ENCODE peak calls at places on chromosome 5, in eight cellular contexts. One of them, this sample, is unnamed.

GRCh38 chr5:136598901-136599300 is 233.6 kb upstream of the TRPC7 start:
- DNase-seq in OCI-LY7: no peak
- DNase-seq in NCI-H2081: no peak
- DNase-seq in stimulated activated CD4-positive, alpha-beta T cell treated with anti-CD3 and anti-CD28 coated beads, Interleukin-12 subunit alpha, Interleukin-12 subunit beta, amount 100 ng/mL, for 4 hours: no peak
- DNase-seq in NCI-H460: no peak
- DNase-seq in activated effector memory CD4-positive, alpha-beta T cell treated with anti-CD3 and anti-CD28 coated beads, Interleukin-2, amount 50 U/mL, for 16 hours: no peak
- DNase-seq in T-helper 1 cell: no peak
- DNase-seq in NCI-H1105 treated with DMSO at 0.1 percent for 48 hours: no peak
- DNase-seq in this sample: no peak

GRCh38 chr5:66958984-66959641 is 237.5 kb downstream of the CD180 start:
- DNase-seq in OCI-LY7: no peak
- DNase-seq in NCI-H2081: no peak
- DNase-seq in stimulated activated CD4-positive, alpha-beta T cell treated with anti-CD3 and anti-CD28 coated beads, Interleukin-12 subunit alpha, Interleukin-12 subunit beta, amount 100 ng/mL, for 4 hours: no peak
- DNase-seq in NCI-H460: peak; percentile 16
- DNase-seq in activated effector memory CD4-positive, alpha-beta T cell treated with anti-CD3 and anti-CD28 coated beads, Interleukin-2, amount 50 U/mL, for 16 hours: no peak
- DNase-seq in T-helper 1 cell: no peak
- DNase-seq in NCI-H1105 treated with DMSO at 0.1 percent for 48 hours: no peak
- DNase-seq in this sample: peak; percentile 39

GRCh38 chr5:65999061-65999723 is 72.8 kb downstream of the ERBIN start:
- DNase-seq in OCI-LY7: no peak
- DNase-seq in NCI-H2081: no peak
- DNase-seq in stimulated activated CD4-positive, alpha-beta T cell treated with anti-CD3 and anti-CD28 coated beads, Interleukin-12 subunit alpha, Interleukin-12 subunit beta, amount 100 ng/mL, for 4 hours: no peak
- DNase-seq in NCI-H460: no peak
- DNase-seq in activated effector memory CD4-positive, alpha-beta T cell treated with anti-CD3 and anti-CD28 coated beads, Interleukin-2, amount 50 U/mL, for 16 hours: no peak
- DNase-seq in T-helper 1 cell: no peak
- DNase-seq in NCI-H1105 treated with DMSO at 0.1 percent for 48 hours: no peak
- DNase-seq in this sample: no peak

GRCh38 chr5:162939962-162940361 is 497.4 kb upstream of the CCNG1 start:
- DNase-seq in OCI-LY7: no peak
- DNase-seq in NCI-H2081: no peak
- DNase-seq in stimulated activated CD4-positive, alpha-beta T cell treated with anti-CD3 and anti-CD28 coated beads, Interleukin-12 subunit alpha, Interleukin-12 subunit beta, amount 100 ng/mL, for 4 hours: no peak
- DNase-seq in NCI-H460: no peak
- DNase-seq in activated effector memory CD4-positive, alpha-beta T cell treated with anti-CD3 and anti-CD28 coated beads, Interleukin-2, amount 50 U/mL, for 16 hours: no peak
- DNase-seq in T-helper 1 cell: no peak
- DNase-seq in NCI-H1105 treated with DMSO at 0.1 percent for 48 hours: no peak
- DNase-seq in this sample: no peak

GRCh38 chr5:115461506-115462290 is 82.9 kb downstream of the FEM1C start:
- DNase-seq in OCI-LY7: no peak
- DNase-seq in NCI-H2081: no peak
- DNase-seq in stimulated activated CD4-positive, alpha-beta T cell treated with anti-CD3 and anti-CD28 coated beads, Interleukin-12 subunit alpha, Interleukin-12 subunit beta, amount 100 ng/mL, for 4 hours: no peak
- DNase-seq in NCI-H460: peak; percentile 19
- DNase-seq in activated effector memory CD4-positive, alpha-beta T cell treated with anti-CD3 and anti-CD28 coated beads, Interleukin-2, amount 50 U/mL, for 16 hours: no peak
- DNase-seq in T-helper 1 cell: no peak
- DNase-seq in NCI-H1105 treated with DMSO at 0.1 percent for 48 hours: no peak
- DNase-seq in this sample: no peak

GRCh38 chr5:156835905-156836304 is 14.2 kb upstream of the PPP1R2B start:
- DNase-seq in OCI-LY7: peak; percentile 81
- DNase-seq in NCI-H2081: no peak
- DNase-seq in stimulated activated CD4-positive, alpha-beta T cell treated with anti-CD3 and anti-CD28 coated beads, Interleukin-12 subunit alpha, Interleukin-12 subunit beta, amount 100 ng/mL, for 4 hours: no peak
- DNase-seq in NCI-H460: no peak
- DNase-seq in activated effector memory CD4-positive, alpha-beta T cell treated with anti-CD3 and anti-CD28 coated beads, Interleukin-2, amount 50 U/mL, for 16 hours: no peak
- DNase-seq in T-helper 1 cell: no peak
- DNase-seq in NCI-H1105 treated with DMSO at 0.1 percent for 48 hours: no peak
- DNase-seq in this sample: no peak

GRCh38 chr5:133930061-133930823 is 38.2 kb downstream of the C5orf15 start:
- DNase-seq in OCI-LY7: no peak
- DNase-seq in NCI-H2081: no peak
- DNase-seq in stimulated activated CD4-positive, alpha-beta T cell treated with anti-CD3 and anti-CD28 coated beads, Interleukin-12 subunit alpha, Interleukin-12 subunit beta, amount 100 ng/mL, for 4 hours: peak; percentile 65
- DNase-seq in NCI-H460: no peak
- DNase-seq in activated effector memory CD4-positive, alpha-beta T cell treated with anti-CD3 and anti-CD28 coated beads, Interleukin-2, amount 50 U/mL, for 16 hours: peak; percentile 86
- DNase-seq in T-helper 1 cell: peak; percentile 36
- DNase-seq in NCI-H1105 treated with DMSO at 0.1 percent for 48 hours: no peak
- DNase-seq in this sample: no peak

GRCh38 chr5:75167345-75167744 is 69.3 kb downstream of the ANKRD31 start:
- DNase-seq in OCI-LY7: no peak
- DNase-seq in NCI-H2081: no peak
- DNase-seq in stimulated activated CD4-positive, alpha-beta T cell treated with anti-CD3 and anti-CD28 coated beads, Interleukin-12 subunit alpha, Interleukin-12 subunit beta, amount 100 ng/mL, for 4 hours: no peak
- DNase-seq in NCI-H460: peak; percentile 2
- DNase-seq in activated effector memory CD4-positive, alpha-beta T cell treated with anti-CD3 and anti-CD28 coated beads, Interleukin-2, amount 50 U/mL, for 16 hours: no peak
- DNase-seq in T-helper 1 cell: no peak
- DNase-seq in NCI-H1105 treated with DMSO at 0.1 percent for 48 hours: no peak
- DNase-seq in this sample: no peak

This sample was measured in testis.